ENCODE peak calls at places on chromosomes 6 and 20, in nine cellular contexts. M is right lobe of liver; C is CD8-positive, alpha-beta T cell; O is adrenal gland; J is A549; Q is caudate nucleus; D is tibial artery; E is stomach; U is body of pancreas. H is an unnamed sample.

GRCh38 chr6:29705389-29706231 is 17.6 kb upstream of the HLA-F start:
- DNase-seq in M (no peak), C (no peak), O (peak; percentile 43), J (peak; percentile 38), Q (peak; percentile 8), D (no peak), E (no peak), U (peak; percentile 54), H (no peak)

GRCh38 chr6:132530293-132530974 is 7.6 kb upstream of the TAAR9 start:
- DNase-seq in M (peak; percentile 74), C (peak; percentile 76), O (peak; percentile 53), J (peak; percentile 60), Q (peak; percentile 31), D (no peak), E (peak; percentile 57), U (peak; percentile 61), H (peak; percentile 35)

GRCh38 chr20:35886537-35886936 is 67.8 kb downstream of the SCAND1 start:
- DNase-seq in M (no peak), C (no peak), O (no peak), J (no peak), Q (no peak), D (no peak), E (no peak), U (no peak), H (no peak)

GRCh38 chr20:50645253-50646068 is 45.9 kb downstream of the RIPOR3 start:
- DNase-seq in M (no peak), C (no peak), O (peak; percentile 88), J (peak; percentile 99), Q (no peak), D (peak; percentile 81), E (peak; percentile 68), U (peak; percentile 92), H (peak; percentile 92)

GRCh38 chr6:110255356-110255755 is 75.1 kb downstream of the CDC40 start:
- DNase-seq in M (no peak), C (no peak), O (peak; percentile 24), J (peak; percentile 7), Q (no peak), D (no peak), E (no peak), U (no peak), H (no peak)

GRCh38 chr6:143232849-143233248 is 172.2 kb downstream of the AIG1 start:
- DNase-seq in M (no peak), C (no peak), O (peak; percentile 46), J (peak; percentile 50), Q (no peak), D (no peak), E (peak; percentile 30), U (peak; percentile 63), H (no peak)

GRCh38 chr6:28977351-28978136 is 27.6 kb downstream of the ZNF311 start:
- DNase-seq in M (no peak), C (no peak), O (no peak), J (no peak), Q (peak; percentile 58), D (no peak), E (no peak), U (no peak), H (peak; percentile 91)

GRCh38 chr6:108027594-108027993 is 46.9 kb downstream of the OSTM1 start:
- DNase-seq in M (no peak), C (no peak), O (no peak), J (peak; percentile 3), Q (no peak), D (no peak), E (peak; percentile 30), U (peak; percentile 48), H (no peak)

GRCh38 chr20:45067558-45067957 is 33.4 kb downstream of the KCNS1 start:
- DNase-seq in M (no peak), C (no peak), O (peak; percentile 70), J (no peak), Q (no peak), D (no peak), E (no peak), U (no peak), H (no peak)

GRCh38 chr6:90425161-90425641 is 128.6 kb upstream of the BACH2 start:
- DNase-seq in M (no peak), C (no peak), O (no peak), J (no peak), Q (no peak), D (no peak), E (no peak), U (no peak), H (no peak)

GRCh38 chr6:37242429-37243052 is 15.0 kb upstream of the TBC1D22B start:
- DNase-seq in M (no peak), C (no peak), O (peak; percentile 81), J (peak; percentile 90), Q (no peak), D (no peak), E (no peak), U (no peak), H (no peak)

GRCh38 chr6:128063850-128064539 is 163.1 kb upstream of the THEMIS start:
- DNase-seq in M (no peak), C (no peak), O (no peak), J (no peak), Q (no peak), D (no peak), E (no peak), U (no peak), H (no peak)

GRCh38 chr6:149716584-149716983 is 1.3 kb downstream of the LATS1 start:
- DNase-seq in M (no peak), C (no peak), O (no peak), J (no peak), Q (no peak), D (no peak), E (no peak), U (no peak), H (no peak)

GRCh38 chr6:44064089-44064947 is 62.9 kb downstream of the MRPL14 start:
- DNase-seq in M (no peak), C (no peak), O (peak; percentile 95), J (peak; percentile 86), Q (no peak), D (peak; percentile 80), E (peak; percentile 47), U (peak; percentile 33), H (peak; percentile 90)

GRCh38 chr6:44166591-44167184 is 8.1 kb downstream of the CAPN11 start:
- DNase-seq in M (no peak), C (no peak), O (no peak), J (no peak), Q (no peak), D (no peak), E (no peak), U (no peak), H (no peak)

GRCh38 chr20:20761302-20761701 is 48.9 kb upstream of the RALGAPA2 start:
- DNase-seq in M (peak; percentile 86), C (no peak), O (peak; percentile 11), J (no peak), Q (no peak), D (no peak), E (no peak), U (no peak), H (no peak)

GRCh38 chr20:10404023-10404628 is 29.9 kb downstream of the MKKS start:
- DNase-seq in M (no peak), C (no peak), O (no peak), J (peak; percentile 47), Q (no peak), D (no peak), E (no peak), U (no peak), H (no peak)

GRCh38 chr6:154638369-154638768 is 94.8 kb upstream of the SCAF8 start:
- DNase-seq in M (no peak), C (no peak), O (no peak), J (no peak), Q (no peak), D (no peak), E (no peak), U (no peak), H (no peak)

GRCh38 chr6:50120300-50120699 is 70.6 kb upstream of the DEFB112 start:
- DNase-seq in M (no peak), C (no peak), O (no peak), J (peak; percentile 1), Q (no peak), D (no peak), E (no peak), U (no peak), H (no peak)

DNA sequence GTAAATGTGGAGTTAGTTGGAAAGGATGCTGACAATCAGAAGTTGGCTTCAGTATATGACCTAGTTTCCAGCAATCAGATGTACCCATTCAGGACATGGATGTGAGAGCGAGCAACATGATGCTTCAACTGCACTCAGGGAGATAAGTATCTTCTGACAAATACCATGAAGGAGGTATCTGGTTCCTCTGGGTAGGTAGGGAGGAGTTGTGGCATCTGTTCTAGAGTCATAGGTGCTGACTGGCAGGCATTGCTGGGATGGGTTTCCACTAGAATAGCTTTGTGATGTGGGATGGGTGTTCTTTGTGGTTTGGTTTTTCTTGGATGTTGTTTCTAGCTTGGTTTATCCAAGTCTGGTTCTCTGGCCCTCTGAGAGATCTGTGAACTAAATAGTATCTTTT is 3.9 kb upstream of the REV3L start:
- DNase-seq in M (no peak), C (no peak), O (no peak), J (no peak), Q (no peak), D (no peak), E (no peak), U (no peak), H (no peak)
- H3K27ac ChIP-seq in M (no peak overlapping the region), C (no peak overlapping the region), O (no peak overlapping the region), J (no peak overlapping the region), Q (no peak overlapping the region), D (peak overlapping the region; percentile 7), E (peak overlapping the region; percentile 33), U (no peak overlapping the region), H (no peak overlapping the region)

DNA sequence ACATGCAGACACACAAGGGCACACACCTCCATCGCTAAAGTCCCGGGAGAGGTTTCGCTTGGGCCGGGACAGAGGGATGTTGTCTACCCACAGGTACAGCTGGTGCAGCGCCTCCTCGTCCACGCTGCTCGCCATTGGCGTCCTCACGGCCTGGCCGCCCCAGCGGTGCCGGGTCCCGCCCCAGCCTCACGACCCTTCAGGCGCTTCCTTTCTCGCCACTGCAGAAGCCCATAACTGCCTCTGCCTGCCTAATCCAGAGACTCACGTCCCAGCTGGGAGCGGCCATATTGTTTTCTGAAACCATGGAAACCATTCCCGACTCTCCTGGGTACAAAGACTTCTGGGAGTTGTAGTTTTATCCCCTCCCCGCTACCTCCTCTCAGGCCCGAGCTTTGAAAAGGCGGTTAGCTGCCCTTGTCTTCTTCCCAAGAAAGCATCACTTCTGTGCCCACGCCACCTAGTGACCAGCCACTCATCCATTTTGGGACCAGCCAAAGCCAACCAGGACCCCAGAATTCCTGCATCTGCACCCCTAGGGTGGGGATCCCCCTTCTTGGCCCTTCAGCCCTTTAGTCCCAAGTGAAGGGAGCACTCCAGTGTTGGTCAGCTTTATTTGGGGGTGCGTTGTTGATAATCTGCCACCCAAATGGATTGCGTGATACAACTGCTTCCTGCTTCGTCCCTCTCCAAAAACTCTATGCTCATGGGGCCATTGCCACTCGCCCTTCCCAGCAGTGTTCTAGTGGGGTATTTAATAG is at the start of gene SPEF1:
- DNase-seq in M (peak; percentile 87), C (peak; percentile 39), O (peak; percentile 92), J (peak; percentile 97), Q (peak; percentile 80), D (peak; percentile 91), E (peak; percentile 76), U (peak; percentile 86), H (peak; percentile 82)
- H3K27ac ChIP-seq in M (no peak within 1 kb of the TSS), C (no peak within 1 kb of the TSS), O (peak within 1 kb of the TSS; percentile 18), J (no peak within 1 kb of the TSS), Q (peak within 1 kb of the TSS; percentile 84), D (peak within 1 kb of the TSS; percentile 52), E (peak within 1 kb of the TSS; percentile 39), U (peak within 1 kb of the TSS; percentile 64), H (no peak within 1 kb of the TSS)

GRCh38 chr6:66336171-66336570 is 629.1 kb upstream of the EYS start:
- DNase-seq in M (no peak), C (no peak), O (no peak), J (no peak), Q (no peak), D (no peak), E (no peak), U (no peak), H (no peak)
- H3K27ac ChIP-seq in M (no peak overlapping the region), C (no peak overlapping the region), O (no peak overlapping the region), J (no peak overlapping the region), Q (no peak overlapping the region), D (no peak overlapping the region), E (no peak overlapping the region), U (no peak overlapping the region), H (no peak overlapping the region)

GRCh38 chr6:45966797-45967196 is 48.9 kb downstream of the CLIC5 start:
- DNase-seq in M (no peak), C (no peak), O (no peak), J (no peak), Q (no peak), D (no peak), E (no peak), U (no peak), H (no peak)
- H3K27ac ChIP-seq in M (no peak overlapping the region), C (no peak overlapping the region), O (no peak overlapping the region), J (no peak overlapping the region), Q (no peak overlapping the region), D (no peak overlapping the region), E (no peak overlapping the region), U (no peak overlapping the region), H (no peak overlapping the region)